ENCODE peak calls at places on chromosomes 3 and 15, in four cellular contexts. C is Panc1, P is activated gamma-delta T cell treated with Interleukin-2 at 50 U/mL for 16 hours, I is T1000. T is an unnamed sample.

GRCh38 chr3:197353867-197354180 is 55.4 kb upstream of the DLG1 start:
- DNase-seq in C (no peak), P (no peak), I (no peak), T (no peak)

GRCh38 chr3:126963261-126964190 is 19.4 kb upstream of the PLXNA1 start:
- DNase-seq in C (no peak), P (no peak), I (no peak), T (no peak)

GRCh38 chr15:63492541-63493077 is 11.8 kb upstream of the USP3 start:
- DNase-seq in C (no peak), P (no peak), I (no peak), T (no peak)

GRCh38 chr3:173890091-173890490 is 492.5 kb downstream of the NLGN1 start:
- DNase-seq in C (no peak), P (no peak), I (no peak), T (no peak)

GRCh38 chr3:184395320-184395660 is 15.4 kb downstream of the CHRD start:
- DNase-seq in C (no peak), P (no peak), I (no peak), T (no peak)

GRCh38 chr3:99767341-99767740 is 50.3 kb upstream of the CMSS1 start:
- DNase-seq in C (no peak), P (no peak), I (no peak), T (no peak)

GRCh38 chr3:123776383-123776782 is 107.7 kb downstream of the MYLK start:
- DNase-seq in C (no peak), P (no peak), I (no peak), T (no peak)

GRCh38 chr15:60396100-60396499 is 1.7 kb downstream of the ANXA2 start:
- DNase-seq in C (no peak), P (no peak), I (no peak), T (no peak)

GRCh38 chr15:33278816-33279612 is 31.8 kb upstream of the RYR3 start:
- DNase-seq in C (peak), P (no peak), I (peak), T (peak)

GRCh38 chr15:34619151-34619550 is 35.7 kb upstream of the GOLGA8B start:
- DNase-seq in C (no peak), P (no peak), I (no peak), T (no peak)

GRCh38 chr15:85331666-85332261 is 48.6 kb upstream of the AKAP13 start:
- DNase-seq in C (peak), P (no peak), I (no peak), T (no peak)

GRCh38 chr15:42270996-42271395 is 2.0 kb upstream of the GANC start:
- DNase-seq in C (no peak), P (no peak), I (no peak), T (no peak)

GRCh38 chr3:54873059-54873695 is 54.7 kb downstream of the LRTM1 start:
- DNase-seq in C (no peak), P (no peak), I (no peak), T (no peak)

GRCh38 chr3:139358857-139359562 is 15.2 kb downstream of the MRPS22 start:
- DNase-seq in C (no peak), P (no peak), I (no peak), T (no peak)

GRCh38 chr3:49668414-49668797 is 5.7 kb upstream of the APEH start:
- DNase-seq in C (no peak), P (no peak), I (peak), T (peak)

GRCh38 chr3:127786358-127787070 is 35.8 kb downstream of the MGLL start:
- DNase-seq in C (no peak), P (no peak), I (no peak), T (no peak)

GRCh38 chr15:40754574-40754882 is 526 bp downstream of the RMDN3 start:
- DNase-seq in C (no peak), P (peak), I (no peak), T (peak)

GRCh38 chr15:78714890-78715289 is 73.9 kb upstream of the CHRNB4 start:
- DNase-seq in C (no peak), P (no peak), I (no peak), T (peak)

GRCh38 chr15:33179874-33180273 is 14.6 kb downstream of the FMN1 start:
- DNase-seq in C (no peak), P (no peak), I (no peak), T (no peak)

GRCh38 chr3:125480656-125481374 is 39.2 kb downstream of the SNX4 start:
- DNase-seq in C (no peak), P (no peak), I (no peak), T (no peak)

GRCh38 chr3:114212646-114213045 is 24.7 kb downstream of the ZNF80 start:
- DNase-seq in C (no peak), P (no peak), I (no peak), T (no peak)

GRCh38 chr3:140699516-140700231 is 21.8 kb downstream of the TRIM42 start:
- DNase-seq in C (no peak), P (no peak), I (no peak), T (no peak)

GRCh38 chr3:63631670-63632069 is 20.8 kb upstream of the SNTN start:
- DNase-seq in C (no peak), P (no peak), I (no peak), T (no peak)

GRCh38 chr15:101489633-101490407 is at the start of gene PCSK6:
- DNase-seq in C (no peak), P (no peak), I (no peak), T (no peak)

GRCh38 chr3:170429050-170429449 is 10.4 kb downstream of the CLDN11 start:
- DNase-seq in C (no peak), P (no peak), I (no peak), T (peak)

GRCh38 chr3:156788846-156789245 is 37.3 kb upstream of the LEKR1 start:
- DNase-seq in C (no peak), P (no peak), I (no peak), T (no peak)

GRCh38 chr3:125163739-125164601 is 48.6 kb downstream of the SLC12A8 start:
- DNase-seq in C (peak), P (no peak), I (no peak), T (no peak)

GRCh38 chr3:94081880-94082279 is 19.0 kb downstream of the NSUN3 start:
- DNase-seq in C (no peak), P (no peak), I (no peak), T (peak)

GRCh38 chr15:78276032-78276943 is 11.9 kb downstream of the DNAJA4 start:
- DNase-seq in C (no peak), P (no peak), I (no peak), T (no peak)

GRCh38 chr3:155312781-155313180 is 19.3 kb upstream of the STRIT1 start:
- DNase-seq in C (no peak), P (no peak), I (no peak), T (no peak)

GRCh38 chr15:82942691-82943090 is 9.8 kb downstream of the HOMER2 start:
- DNase-seq in C (no peak), P (no peak), I (peak), T (no peak)

GRCh38 chr3:105958237-105959000 is 89.6 kb upstream of the CBLB start:
- DNase-seq in C (no peak), P (no peak), I (no peak), T (no peak)